ENCODE peak calls at places on chromosomes 12 and 14, in nine cellular contexts. One of them, this sample, is unnamed.

GRCh38 chr12:106705971-106706370 is 68.5 kb upstream of the RIC8B start:
- DNase-seq in fibroblast of lung: no peak
- DNase-seq in K562: no peak
- DNase-seq in hepatocyte: no peak
- DNase-seq in Karpas-422: no peak
- DNase-seq in astrocyte: no peak
- DNase-seq in endothelial cell of umbilical vein: no peak
- DNase-seq in GM23248: no peak
- DNase-seq in H9: no peak
- DNase-seq in this sample: no peak

GRCh38 chr12:7374423-7375144 is 69.4 kb downstream of the CD163L1 start:
- DNase-seq in fibroblast of lung: peak; percentile 14
- DNase-seq in K562: peak; percentile 57
- DNase-seq in hepatocyte: peak; percentile 37
- DNase-seq in Karpas-422: peak; percentile 83
- DNase-seq in astrocyte: no peak
- DNase-seq in endothelial cell of umbilical vein: peak; percentile 51
- DNase-seq in GM23248: peak; percentile 69
- DNase-seq in H9: peak; percentile 87
- DNase-seq in this sample: peak; percentile 48

GRCh38 chr14:54257424-54257823 is 139.4 kb upstream of the CDKN3 start:
- DNase-seq in fibroblast of lung: no peak
- DNase-seq in K562: no peak
- DNase-seq in hepatocyte: no peak
- DNase-seq in Karpas-422: no peak
- DNase-seq in astrocyte: peak; percentile 39
- DNase-seq in endothelial cell of umbilical vein: no peak
- DNase-seq in GM23248: no peak
- DNase-seq in H9: no peak
- DNase-seq in this sample: no peak

GRCh38 chr14:101916816-101917412 is 47.5 kb upstream of the DYNC1H1 start:
- DNase-seq in fibroblast of lung: peak; percentile 73
- DNase-seq in K562: no peak
- DNase-seq in hepatocyte: no peak
- DNase-seq in Karpas-422: no peak
- DNase-seq in astrocyte: no peak
- DNase-seq in endothelial cell of umbilical vein: no peak
- DNase-seq in GM23248: no peak
- DNase-seq in H9: no peak
- DNase-seq in this sample: no peak

GRCh38 chr12:49147384-49147783 is 16.2 kb upstream of the TUBA1B start:
- DNase-seq in fibroblast of lung: no peak
- DNase-seq in K562: no peak
- DNase-seq in hepatocyte: no peak
- DNase-seq in Karpas-422: no peak
- DNase-seq in astrocyte: no peak
- DNase-seq in endothelial cell of umbilical vein: no peak
- DNase-seq in GM23248: no peak
- DNase-seq in H9: no peak
- DNase-seq in this sample: no peak

GRCh38 chr14:99395904-99396530 is 84.6 kb downstream of the SETD3 start:
- DNase-seq in fibroblast of lung: peak; percentile 50
- DNase-seq in K562: no peak
- DNase-seq in hepatocyte: no peak
- DNase-seq in Karpas-422: no peak
- DNase-seq in astrocyte: peak; percentile 83
- DNase-seq in endothelial cell of umbilical vein: no peak
- DNase-seq in GM23248: peak; percentile 66
- DNase-seq in H9: no peak
- DNase-seq in this sample: peak; percentile 83

GRCh38 chr14:63551338-63551737 is 8.2 kb upstream of the PPP2R5E start:
- DNase-seq in fibroblast of lung: no peak
- DNase-seq in K562: no peak
- DNase-seq in hepatocyte: no peak
- DNase-seq in Karpas-422: no peak
- DNase-seq in astrocyte: no peak
- DNase-seq in endothelial cell of umbilical vein: no peak
- DNase-seq in GM23248: peak; percentile 65
- DNase-seq in H9: no peak
- DNase-seq in this sample: peak; percentile 60

GRCh38 chr12:51005671-51006070 is 20.5 kb downstream of the SLC11A2 start:
- DNase-seq in fibroblast of lung: no peak
- DNase-seq in K562: no peak
- DNase-seq in hepatocyte: peak; percentile 32
- DNase-seq in Karpas-422: no peak
- DNase-seq in astrocyte: no peak
- DNase-seq in endothelial cell of umbilical vein: no peak
- DNase-seq in GM23248: no peak
- DNase-seq in H9: peak; percentile 50
- DNase-seq in this sample: peak; percentile 88

GRCh38 chr12:121925361-121925725 is 7.0 kb downstream of the CFAP251 start:
- DNase-seq in fibroblast of lung: peak; percentile 63
- DNase-seq in K562: no peak
- DNase-seq in hepatocyte: no peak
- DNase-seq in Karpas-422: no peak
- DNase-seq in astrocyte: peak; percentile 86
- DNase-seq in endothelial cell of umbilical vein: peak; percentile 50
- DNase-seq in GM23248: peak; percentile 91
- DNase-seq in H9: no peak
- DNase-seq in this sample: no peak

GRCh38 chr12:112091563-112091962 is 17.0 kb downstream of the NAA25 start:
- DNase-seq in fibroblast of lung: no peak
- DNase-seq in K562: no peak
- DNase-seq in hepatocyte: no peak
- DNase-seq in Karpas-422: no peak
- DNase-seq in astrocyte: no peak
- DNase-seq in endothelial cell of umbilical vein: no peak
- DNase-seq in GM23248: no peak
- DNase-seq in H9: no peak
- DNase-seq in this sample: no peak

GRCh38 chr14:85556263-85556662 is 26.3 kb downstream of the FLRT2 start:
- DNase-seq in fibroblast of lung: no peak
- DNase-seq in K562: no peak
- DNase-seq in hepatocyte: no peak
- DNase-seq in Karpas-422: no peak
- DNase-seq in astrocyte: no peak
- DNase-seq in endothelial cell of umbilical vein: no peak
- DNase-seq in GM23248: no peak
- DNase-seq in H9: no peak
- DNase-seq in this sample: no peak

GRCh38 chr12:27843714-27844245 is 63.7 kb upstream of the MANSC4 start:
- DNase-seq in fibroblast of lung: peak; percentile 71
- DNase-seq in K562: peak; percentile 75
- DNase-seq in hepatocyte: peak; percentile 33
- DNase-seq in Karpas-422: no peak
- DNase-seq in astrocyte: peak; percentile 95
- DNase-seq in endothelial cell of umbilical vein: no peak
- DNase-seq in GM23248: no peak
- DNase-seq in H9: no peak
- DNase-seq in this sample: no peak

GRCh38 chr12:93097417-93097816 is 168.3 kb upstream of the EEA1 start:
- DNase-seq in fibroblast of lung: no peak
- DNase-seq in K562: no peak
- DNase-seq in hepatocyte: no peak
- DNase-seq in Karpas-422: no peak
- DNase-seq in astrocyte: no peak
- DNase-seq in endothelial cell of umbilical vein: no peak
- DNase-seq in GM23248: no peak
- DNase-seq in H9: no peak
- DNase-seq in this sample: no peak

GRCh38 chr12:93094988-93095737 is 166.1 kb upstream of the EEA1 start:
- DNase-seq in fibroblast of lung: no peak
- DNase-seq in K562: no peak
- DNase-seq in hepatocyte: no peak
- DNase-seq in Karpas-422: no peak
- DNase-seq in astrocyte: no peak
- DNase-seq in endothelial cell of umbilical vein: no peak
- DNase-seq in GM23248: no peak
- DNase-seq in H9: no peak
- DNase-seq in this sample: no peak

GRCh38 chr12:93099777-93100176 is 170.7 kb upstream of the EEA1 start:
- DNase-seq in fibroblast of lung: no peak
- DNase-seq in K562: no peak
- DNase-seq in hepatocyte: no peak
- DNase-seq in Karpas-422: no peak
- DNase-seq in astrocyte: no peak
- DNase-seq in endothelial cell of umbilical vein: no peak
- DNase-seq in GM23248: no peak
- DNase-seq in H9: no peak
- DNase-seq in this sample: no peak

GRCh38 chr12:93100610-93101009 is 171.5 kb upstream of the EEA1 start:
- DNase-seq in fibroblast of lung: no peak
- DNase-seq in K562: no peak
- DNase-seq in hepatocyte: no peak
- DNase-seq in Karpas-422: no peak
- DNase-seq in astrocyte: no peak
- DNase-seq in endothelial cell of umbilical vein: no peak
- DNase-seq in GM23248: peak; percentile 38
- DNase-seq in H9: no peak
- DNase-seq in this sample: no peak

DNA sequence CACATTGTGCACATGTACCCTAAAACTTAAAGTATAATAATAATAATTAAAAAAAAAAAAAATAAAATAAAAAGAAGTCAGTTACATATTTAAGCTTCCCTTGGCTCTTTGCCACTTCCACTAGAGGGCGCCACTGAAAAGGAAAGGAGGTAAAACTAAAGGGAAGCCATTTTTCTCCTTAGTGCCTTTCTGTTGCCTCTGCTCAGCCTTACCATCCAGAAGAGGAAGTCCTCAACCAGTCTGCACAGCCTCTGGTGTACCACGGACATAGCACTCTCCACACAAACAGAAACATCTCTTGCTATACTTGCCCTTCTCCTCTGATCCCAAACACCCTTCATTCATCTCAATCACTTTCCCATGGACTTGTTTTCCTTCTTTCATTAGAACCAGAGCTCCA is 169.0 kb upstream of the EEA1 start:
- DNase-seq in fibroblast of lung: peak; percentile 53
- DNase-seq in K562: peak; percentile 81
- DNase-seq in hepatocyte: peak; percentile 58
- DNase-seq in Karpas-422: peak; percentile 95
- DNase-seq in astrocyte: no peak
- DNase-seq in endothelial cell of umbilical vein: peak; percentile 53
- DNase-seq in GM23248: peak; percentile 42
- DNase-seq in H9: peak; percentile 49
- DNase-seq in this sample: peak; percentile 72
- H3K27me3 ChIP-seq in fibroblast of lung: no peaks in the 10 kb centered on the region
- H3K27me3 ChIP-seq in K562: no peaks in the 10 kb centered on the region
- H3K27me3 ChIP-seq in hepatocyte: no peaks in the 10 kb centered on the region
- H3K27me3 ChIP-seq in Karpas-422: no peaks in the 10 kb centered on the region
- H3K27me3 ChIP-seq in astrocyte: no peaks in the 10 kb centered on the region
- H3K27me3 ChIP-seq in endothelial cell of umbilical vein: no peaks in the 10 kb centered on the region
- H3K27me3 ChIP-seq in GM23248: no peaks in the 10 kb centered on the region
- H3K27me3 ChIP-seq in H9: no peaks in the 10 kb centered on the region
- H3K27me3 ChIP-seq in this sample: no peaks in the 10 kb centered on the region

DNA sequence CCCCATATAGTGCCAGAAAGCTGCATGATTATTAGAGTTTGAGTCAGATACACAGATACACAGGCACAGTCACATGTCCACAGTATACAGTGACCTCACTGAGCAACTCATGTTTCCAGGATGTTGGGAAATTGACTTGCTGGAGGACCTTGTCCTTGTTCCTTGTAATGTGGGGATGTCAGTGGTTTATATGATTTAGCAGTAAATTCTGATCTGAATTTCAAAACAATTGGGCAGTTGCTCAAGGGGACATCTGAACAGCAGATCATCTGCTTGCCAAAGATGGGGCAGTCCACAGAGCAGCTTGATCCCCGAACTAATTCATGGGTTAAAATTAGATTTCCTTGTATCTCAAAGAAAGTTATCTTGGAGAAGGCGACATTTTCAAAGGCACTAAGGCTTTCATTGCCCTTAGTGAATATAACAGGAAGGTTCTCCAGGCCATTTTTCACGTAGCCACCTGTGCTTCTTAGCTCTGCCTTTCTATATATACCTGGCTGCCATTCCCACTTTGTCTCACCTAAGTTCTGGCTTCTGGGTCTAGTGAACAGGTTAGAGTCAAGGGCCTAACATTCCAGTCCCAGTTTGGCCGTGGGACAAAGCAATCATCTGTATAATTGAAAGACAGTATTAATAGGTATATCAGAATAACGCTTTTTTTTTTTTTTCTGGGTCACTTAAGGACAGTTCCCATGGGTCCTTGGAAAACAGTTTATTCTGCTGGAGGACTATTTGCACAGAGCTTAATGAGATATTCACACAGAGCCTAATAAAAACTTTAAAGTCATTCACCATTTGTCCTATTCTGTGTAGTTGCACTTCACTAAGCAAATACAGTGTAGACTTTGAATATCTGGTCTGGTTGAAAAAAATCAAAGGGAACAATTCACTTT is 64.9 kb upstream of the STRN3 start:
- DNase-seq in fibroblast of lung: peak; percentile 97
- DNase-seq in K562: no peak
- DNase-seq in hepatocyte: peak; percentile 74
- DNase-seq in Karpas-422: no peak
- DNase-seq in astrocyte: peak; percentile 82
- DNase-seq in endothelial cell of umbilical vein: peak; percentile 66
- DNase-seq in GM23248: peak; percentile 96
- DNase-seq in H9: no peak
- DNase-seq in this sample: peak; percentile 80
- H2AFZ ChIP-seq in fibroblast of lung: peak overlapping the region; percentile 45
- H2AFZ ChIP-seq in K562: no peak overlapping the region
- H2AFZ ChIP-seq in hepatocyte: no peak overlapping the region
- H2AFZ ChIP-seq in Karpas-422: no peak overlapping the region
- H2AFZ ChIP-seq in astrocyte: no peak overlapping the region
- H2AFZ ChIP-seq in endothelial cell of umbilical vein: no peak overlapping the region
- H2AFZ ChIP-seq in GM23248: peak overlapping the region; percentile 55
- H2AFZ ChIP-seq in H9: no peak overlapping the region
- H2AFZ ChIP-seq in this sample: peak overlapping the region; percentile 34

DNA sequence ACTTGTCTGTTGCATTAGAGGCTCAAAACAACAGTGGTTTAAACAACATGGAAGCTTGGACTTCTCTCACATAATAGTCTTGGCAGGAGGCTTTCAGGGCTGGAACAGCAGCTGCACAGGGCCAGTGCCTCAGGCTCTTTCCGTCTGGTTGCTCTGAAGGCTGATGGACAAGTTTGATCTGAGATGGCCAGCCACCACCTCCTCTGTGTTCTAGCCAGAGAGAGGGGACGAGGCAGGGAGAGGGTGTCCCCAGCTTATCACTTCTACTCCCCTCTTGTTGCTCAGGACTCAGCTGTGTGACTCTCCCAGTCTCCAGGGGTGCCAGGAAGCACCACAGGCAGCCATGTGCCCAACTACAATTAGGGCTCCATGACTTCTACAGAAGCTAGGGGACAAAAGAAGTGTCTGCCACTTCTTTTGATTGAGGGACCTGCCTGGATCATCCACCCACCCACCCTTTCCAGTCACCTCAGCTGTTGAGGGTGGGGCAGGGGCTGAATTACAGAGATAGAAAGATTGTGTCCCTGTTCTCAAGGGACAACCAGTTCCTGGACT is 46.6 kb downstream of the SMIM41 start:
- DNase-seq in fibroblast of lung: no peak
- DNase-seq in K562: no peak
- DNase-seq in hepatocyte: no peak
- DNase-seq in Karpas-422: peak; percentile 32
- DNase-seq in astrocyte: no peak
- DNase-seq in endothelial cell of umbilical vein: peak; percentile 19
- DNase-seq in GM23248: no peak
- DNase-seq in H9: no peak
- DNase-seq in this sample: no peak
- H3K27me3 ChIP-seq in fibroblast of lung: peaks cover 7% of the 10 kb centered on the region
- H3K27me3 ChIP-seq in K562: peaks cover 49% of the 10 kb centered on the region
- H3K27me3 ChIP-seq in hepatocyte: no peaks in the 10 kb centered on the region
- H3K27me3 ChIP-seq in Karpas-422: no peaks in the 10 kb centered on the region
- H3K27me3 ChIP-seq in astrocyte: peaks cover 12% of the 10 kb centered on the region
- H3K27me3 ChIP-seq in endothelial cell of umbilical vein: no peaks in the 10 kb centered on the region
- H3K27me3 ChIP-seq in GM23248: no peaks in the 10 kb centered on the region
- H3K27me3 ChIP-seq in H9: no peaks in the 10 kb centered on the region
- H3K27me3 ChIP-seq in this sample: no peaks in the 10 kb centered on the region

GRCh38 chr14:27236601-27237000 is 638.8 kb upstream of the NOVA1 start:
- DNase-seq in fibroblast of lung: no peak
- DNase-seq in K562: no peak
- DNase-seq in hepatocyte: no peak
- DNase-seq in Karpas-422: no peak
- DNase-seq in astrocyte: no peak
- DNase-seq in endothelial cell of umbilical vein: peak; percentile 29
- DNase-seq in GM23248: no peak
- DNase-seq in H9: no peak
- DNase-seq in this sample: no peak
- H2AFZ ChIP-seq in fibroblast of lung: no peak overlapping the region
- H2AFZ ChIP-seq in K562: no peak overlapping the region
- H2AFZ ChIP-seq in hepatocyte: no peak overlapping the region
- H2AFZ ChIP-seq in Karpas-422: no peak overlapping the region
- H2AFZ ChIP-seq in astrocyte: no peak overlapping the region
- H2AFZ ChIP-seq in endothelial cell of umbilical vein: peak overlapping the region; percentile 59
- H2AFZ ChIP-seq in GM23248: no peak overlapping the region
- H2AFZ ChIP-seq in H9: no peak overlapping the region
- H2AFZ ChIP-seq in this sample: no peak overlapping the region